ENCODE peak calls at places on chromosomes 13 and 19, in seven cellular contexts. O is psoas muscle, R is GM12864, Y is GM12865, H is astrocyte of the cerebellum, U is testis, B is NB4. L is an unnamed sample.

GRCh38 chr19:3034194-3034844 is 5.2 kb upstream of the TLE2 start:
- DNase-seq in O (no peak), R (no peak), Y (no peak), H (no peak), U (no peak), B (no peak), L (no peak)

GRCh38 chr19:31625575-31625974 is 276.3 kb upstream of the TSHZ3 start:
- DNase-seq in O (no peak), R (no peak), Y (no peak), H (no peak), U (no peak), B (no peak), L (no peak)

GRCh38 chr19:8491574-8491973 is 10.9 kb downstream of the PRAM1 start:
- DNase-seq in O (no peak), R (no peak), Y (no peak), H (no peak), U (no peak), B (peak), L (no peak)

GRCh38 chr13:98384739-98385138 is 192.2 kb downstream of the STK24 start:
- DNase-seq in O (no peak), R (no peak), Y (no peak), H (peak), U (no peak), B (no peak), L (peak)

GRCh38 chr19:32658527-32658926 is 16.5 kb downstream of the ANKRD27 start:
- DNase-seq in O (no peak), R (no peak), Y (no peak), H (no peak), U (no peak), B (no peak), L (no peak)

GRCh38 chr19:39399684-39400465 is 6.8 kb upstream of the ZFP36 start:
- DNase-seq in O (no peak), R (no peak), Y (no peak), H (no peak), U (no peak), B (no peak), L (no peak)

GRCh38 chr13:30976041-30976440 is 43.6 kb downstream of the TEX26 start:
- DNase-seq in O (no peak), R (no peak), Y (no peak), H (no peak), U (no peak), B (no peak), L (no peak)

GRCh38 chr13:51715613-51716012 is 88.3 kb downstream of the DHRS12 start:
- DNase-seq in O (no peak), R (no peak), Y (no peak), H (no peak), U (no peak), B (no peak), L (no peak)

GRCh38 chr19:5621311-5621944 is 1.1 kb downstream of the SAFB2 start:
- DNase-seq in O (no peak), R (no peak), Y (no peak), H (no peak), U (peak), B (no peak), L (no peak)

GRCh38 chr19:1943661-1944087 is 2.7 kb downstream of the CSNK1G2 start:
- DNase-seq in O (no peak), R (no peak), Y (no peak), H (no peak), U (no peak), B (no peak), L (no peak)

GRCh38 chr13:58191754-58192153 is 560.2 kb downstream of the PCDH17 start:
- DNase-seq in O (no peak), R (no peak), Y (no peak), H (no peak), U (no peak), B (no peak), L (no peak)

GRCh38 chr13:114099918-114100445 is 32.4 kb downstream of the RASA3 start:
- DNase-seq in O (no peak), R (no peak), Y (no peak), H (no peak), U (no peak), B (peak), L (no peak)

GRCh38 chr13:94415484-94415883 is 64.0 kb downstream of the DCT start:
- DNase-seq in O (no peak), R (no peak), Y (no peak), H (no peak), U (no peak), B (no peak), L (no peak)

GRCh38 chr13:27044837-27045570 is 126.6 kb downstream of the USP12 start:
- DNase-seq in O (no peak), R (peak), Y (peak), H (no peak), U (no peak), B (peak), L (no peak)

GRCh38 chr13:23867027-23867491 is 22.1 kb downstream of the MIPEP start:
- DNase-seq in O (no peak), R (no peak), Y (no peak), H (no peak), U (no peak), B (no peak), L (no peak)

GRCh38 chr13:49859568-49859967 is 67.1 kb upstream of the KPNA3 start:
- DNase-seq in O (peak), R (no peak), Y (no peak), H (peak), U (no peak), B (no peak), L (peak)

GRCh38 chr13:34124912-34125311 is 307.0 kb downstream of the RFC3 start:
- DNase-seq in O (no peak), R (no peak), Y (no peak), H (no peak), U (no peak), B (no peak), L (no peak)

GRCh38 chr13:49836516-49836915 is 44.0 kb upstream of the KPNA3 start:
- DNase-seq in O (no peak), R (no peak), Y (no peak), H (no peak), U (no peak), B (no peak), L (no peak)

GRCh38 chr13:41500501-41500900 is 43.2 kb downstream of the RGCC start:
- DNase-seq in O (no peak), R (peak), Y (peak), H (no peak), U (no peak), B (no peak), L (no peak)

GRCh38 chr19:42531313-42531712 is 3.0 kb upstream of the CEACAM1 start:
- DNase-seq in O (no peak), R (no peak), Y (no peak), H (no peak), U (no peak), B (no peak), L (no peak)

GRCh38 chr13:109836629-109837607 is 50.5 kb upstream of the IRS2 start:
- DNase-seq in O (no peak), R (no peak), Y (no peak), H (no peak), U (no peak), B (no peak), L (no peak)

GRCh38 chr13:30832377-30832776 is 73.7 kb upstream of the MEDAG start:
- DNase-seq in O (no peak), R (no peak), Y (no peak), H (no peak), U (no peak), B (no peak), L (no peak)

GRCh38 chr13:27510082-27510481 is 59.7 kb upstream of the MTIF3 start:
- DNase-seq in O (no peak), R (no peak), Y (no peak), H (no peak), U (no peak), B (peak), L (no peak)

GRCh38 chr19:17488593-17489391 is 18.5 kb downstream of the SLC27A1 start:
- DNase-seq in O (peak), R (peak), Y (peak), H (no peak), U (peak), B (peak), L (no peak)

GRCh38 chr13:46903748-46904147 is 6.9 kb upstream of the HTR2A start:
- DNase-seq in O (no peak), R (no peak), Y (no peak), H (no peak), U (no peak), B (no peak), L (no peak)

GRCh38 chr19:1132625-1133383 is 29.0 kb downstream of the GPX4 start:
- DNase-seq in O (no peak), R (no peak), Y (no peak), H (no peak), U (no peak), B (peak), L (no peak)

GRCh38 chr19:5354403-5354802 is 13.8 kb upstream of the PTPRS start:
- DNase-seq in O (no peak), R (no peak), Y (peak), H (no peak), U (no peak), B (peak), L (no peak)

GRCh38 chr13:93249259-93249917 is 22.8 kb downstream of the GPC6 start:
- DNase-seq in O (no peak), R (no peak), Y (no peak), H (peak), U (no peak), B (no peak), L (no peak)

GRCh38 chr19:44776402-44777096 is 1.1 kb upstream of the CBLC start:
- DNase-seq in O (no peak), R (no peak), Y (no peak), H (no peak), U (no peak), B (no peak), L (no peak)

GRCh38 chr13:41613984-41614581 is 156.7 kb downstream of the RGCC start:
- DNase-seq in O (peak), R (no peak), Y (no peak), H (peak), U (peak), B (no peak), L (peak)

GRCh38 chr19:17138937-17139598 is 63.5 kb downstream of the MYO9B start:
- DNase-seq in O (no peak), R (no peak), Y (no peak), H (no peak), U (no peak), B (no peak), L (no peak)

GRCh38 chr19:4633140-4633967 is 6.0 kb upstream of the TNFAIP8L1 start:
- DNase-seq in O (peak), R (no peak), Y (peak), H (no peak), U (peak), B (peak), L (no peak)

GRCh38 chr13:29852464-29853054 is 2.1 kb upstream of the UBL3 start:
- DNase-seq in O (no peak), R (no peak), Y (no peak), H (no peak), U (no peak), B (no peak), L (no peak)

GRCh38 chr19:2011169-2011568 is 4.3 kb downstream of the BTBD2 start:
- DNase-seq in O (no peak), R (no peak), Y (no peak), H (no peak), U (no peak), B (no peak), L (no peak)

DNA sequence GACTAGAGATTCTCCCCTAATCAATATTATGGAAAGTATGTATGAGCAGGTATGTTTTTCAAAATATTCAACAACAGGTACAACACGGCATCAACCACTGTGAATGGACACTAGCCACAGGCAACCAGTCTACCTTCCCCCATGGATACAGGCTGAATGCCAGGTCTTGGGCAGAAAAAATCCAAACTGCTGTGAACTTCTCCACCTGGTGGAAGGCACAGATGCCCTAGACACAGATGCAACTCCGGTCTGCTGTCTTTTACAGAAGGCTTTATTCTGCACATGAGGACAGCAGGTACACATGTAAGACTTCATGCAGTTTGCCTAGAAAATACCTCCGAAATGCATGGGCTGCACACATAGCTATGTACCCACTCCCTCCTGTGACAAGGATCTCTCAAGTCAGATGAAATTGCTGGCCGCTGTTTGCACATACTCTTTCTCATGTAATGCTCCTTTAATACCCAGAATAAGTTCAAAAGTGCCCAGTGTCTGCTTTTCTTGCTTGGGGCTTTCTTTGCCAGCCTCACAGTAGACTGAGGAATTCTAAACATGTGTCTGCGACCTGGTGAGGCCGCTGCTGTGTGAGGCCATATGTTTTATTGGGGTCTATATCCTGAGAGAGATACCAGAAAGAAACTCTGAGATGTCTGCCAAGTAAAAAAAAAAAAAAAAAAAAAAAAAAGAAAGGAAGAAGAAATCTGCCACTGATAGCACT is 325.9 kb downstream of the FOXO1 start:
- DNase-seq in O (no peak), R (no peak), Y (no peak), H (no peak), U (no peak), B (no peak), L (no peak)
- TF ChIP-seq CTCF in O (no peak), R (no peak), Y (no peak), H (no peak), U (no peak), B (no peak), L (no peak)

GRCh38 chr19:55085923-55086715 is 10.4 kb downstream of the EPS8L1 start:
- DNase-seq in O (no peak), R (no peak), Y (no peak), H (no peak), U (no peak), B (no peak), L (no peak)
- H3K4me3 ChIP-seq in O (peak), R (no peak), Y (no peak), H (peak), U (peak), B (no peak), L (peak)

DNA sequence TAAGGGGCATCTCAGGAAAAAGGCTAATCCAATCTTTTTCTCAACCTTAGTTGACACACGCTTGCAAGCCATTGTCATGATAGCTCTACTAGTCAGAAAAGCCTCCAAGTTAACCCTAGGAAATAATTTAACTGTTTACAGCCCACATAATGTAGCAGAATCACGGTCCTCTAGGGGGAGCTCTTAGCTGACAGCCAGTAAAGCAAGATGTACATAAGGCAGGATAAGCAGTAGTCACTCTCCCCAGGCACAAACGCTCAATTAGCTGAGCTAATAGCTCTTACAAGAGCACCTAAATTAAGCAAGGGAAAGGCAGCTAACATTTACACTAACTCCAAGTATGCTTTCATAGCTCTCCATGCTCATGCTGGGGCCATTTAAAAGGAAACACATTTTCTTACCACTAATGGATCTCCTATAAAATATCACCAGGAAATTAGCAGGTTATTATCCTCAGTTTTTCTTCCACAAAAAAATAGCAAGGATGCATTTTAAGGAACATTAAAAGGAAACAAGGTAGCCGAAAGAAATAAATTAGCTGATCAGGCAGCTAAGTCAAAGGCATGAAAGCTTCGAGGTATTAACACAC is 33.7 kb upstream of the ZSCAN5A start:
- DNase-seq in O (no peak), R (no peak), Y (peak), H (no peak), U (no peak), B (peak), L (no peak)
- TF ChIP-seq CTCF in O (no peak), R (peak), Y (peak), H (peak), U (no peak), B (peak), L (peak)

GRCh38 chr13:75180805-75181455 is 301.0 kb downstream of the TBC1D4 start:
- DNase-seq in O (no peak), R (no peak), Y (no peak), H (no peak), U (no peak), B (no peak), L (no peak)

GRCh38 chr13:75181906-75182305 is 300.1 kb downstream of the TBC1D4 start:
- DNase-seq in O (no peak), R (no peak), Y (no peak), H (peak), U (no peak), B (no peak), L (no peak)

GRCh38 chr13:75186384-75186783 is 295.6 kb downstream of the TBC1D4 start:
- DNase-seq in O (no peak), R (no peak), Y (no peak), H (no peak), U (no peak), B (no peak), L (no peak)
- H3K4me3 ChIP-seq in O (no peak), R (no peak), Y (no peak), H (no peak), U (no peak), B (no peak), L (no peak)

DNA sequence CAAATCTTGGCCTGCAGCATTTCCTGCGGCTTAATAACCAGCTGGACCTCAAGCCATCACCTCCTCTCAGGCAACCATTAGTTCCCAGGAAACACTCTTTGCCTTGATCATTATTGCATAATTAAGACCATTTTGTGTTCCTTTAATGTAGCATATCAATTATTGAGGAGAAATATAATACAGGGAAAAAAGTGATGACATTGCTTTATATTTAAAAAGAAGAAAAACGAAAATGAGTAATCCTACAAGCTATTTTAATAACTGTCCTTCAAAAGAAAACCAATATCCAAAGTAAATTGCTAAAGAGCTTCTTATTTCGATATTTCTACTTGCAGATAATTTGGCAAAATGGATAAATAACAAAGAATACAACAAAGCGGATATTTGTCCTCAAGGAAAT is 1084.7 kb downstream of the EFNB2 start:
- DNase-seq in O (no peak), R (no peak), Y (no peak), H (no peak), U (no peak), B (no peak), L (no peak)
- TF ChIP-seq CTCF in O (no peak), R (no peak), Y (no peak), H (no peak), U (no peak), B (no peak), L (no peak)

DNA sequence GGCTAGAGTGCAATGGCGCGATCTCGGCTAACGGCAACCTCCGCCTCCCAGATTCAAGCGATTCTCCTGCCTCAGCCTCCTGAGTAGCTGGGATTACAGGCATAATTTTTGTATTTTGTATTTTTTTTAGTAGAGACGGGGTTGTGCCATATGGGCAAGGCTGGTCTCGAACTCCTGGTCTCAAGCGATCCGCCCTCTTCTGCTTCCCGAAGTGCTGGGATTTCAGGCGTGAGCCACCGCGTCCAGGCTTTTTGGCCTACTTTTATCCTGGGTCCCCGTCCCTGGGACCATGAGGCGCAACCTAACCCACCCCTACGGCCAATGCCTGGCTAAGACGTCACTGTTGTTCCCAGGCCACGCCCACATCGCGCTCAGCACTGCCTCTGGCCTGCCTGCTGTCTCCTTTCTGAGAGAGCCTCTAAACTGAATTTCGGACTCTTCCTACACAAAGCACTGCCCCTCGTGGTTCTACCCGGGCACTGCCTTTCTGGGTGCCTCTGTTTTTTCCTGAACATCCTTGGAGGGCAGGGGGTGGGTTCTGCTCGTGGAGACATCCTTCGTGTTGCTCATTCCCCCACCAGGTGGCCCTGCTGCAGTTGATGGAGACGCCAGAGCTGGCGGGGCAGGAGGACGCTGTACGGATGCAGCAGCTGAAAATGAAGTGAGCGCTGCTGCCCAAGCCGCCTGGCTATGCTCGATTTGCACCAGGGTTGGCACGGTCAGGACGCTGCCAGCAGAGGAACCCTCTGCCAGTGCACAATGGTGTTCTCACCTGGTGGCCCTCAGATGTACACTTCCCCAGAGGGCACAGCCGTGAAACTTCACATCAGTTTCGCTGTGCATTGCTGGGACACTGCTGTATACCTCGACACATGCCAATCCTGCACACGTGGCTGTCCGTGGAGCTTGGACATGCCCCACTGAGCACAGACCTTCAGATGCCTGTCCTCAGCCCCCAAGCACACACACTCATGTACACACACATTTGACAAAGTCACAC is 2.0 kb downstream of the REX1BD start:
- DNase-seq in O (peak), R (no peak), Y (peak), H (peak), U (peak), B (no peak), L (no peak)
- H3K4me3 ChIP-seq in O (peak), R (no peak), Y (peak), H (peak), U (no peak), B (no peak), L (peak)